ENCODE peak calls at places on chromosomes 1 and 21, in four cellular contexts. One of them, this sample, is unnamed.

GRCh38 chr1:75097686-75098085 is 36.5 kb upstream of the LHX8 start:
- DNase-seq in effector memory CD4-positive, alpha-beta T cell: no peak
- DNase-seq in ELF-1: no peak
- DNase-seq in stimulated activated CD4-positive, alpha-beta T cell treated with anti-CD3 and anti-CD28 coated beads, Interleukin-1b, Interleukin-23, amount 100 ng/mL, for 1 hour: no peak
- DNase-seq in this sample: no peak

GRCh38 chr1:201419737-201420607 is 1.6 kb downstream of the TNNI1 start:
- DNase-seq in effector memory CD4-positive, alpha-beta T cell: no peak
- DNase-seq in ELF-1: no peak
- DNase-seq in stimulated activated CD4-positive, alpha-beta T cell treated with anti-CD3 and anti-CD28 coated beads, Interleukin-1b, Interleukin-23, amount 100 ng/mL, for 1 hour: no peak
- DNase-seq in this sample: no peak

GRCh38 chr1:69671363-69672010 is 103.8 kb downstream of the LRRC7 start:
- DNase-seq in effector memory CD4-positive, alpha-beta T cell: no peak
- DNase-seq in ELF-1: no peak
- DNase-seq in stimulated activated CD4-positive, alpha-beta T cell treated with anti-CD3 and anti-CD28 coated beads, Interleukin-1b, Interleukin-23, amount 100 ng/mL, for 1 hour: no peak
- DNase-seq in this sample: no peak

GRCh38 chr1:112395832-112396667 is at the start of gene CTTNBP2NL:
- DNase-seq in effector memory CD4-positive, alpha-beta T cell: peak
- DNase-seq in ELF-1: peak
- DNase-seq in stimulated activated CD4-positive, alpha-beta T cell treated with anti-CD3 and anti-CD28 coated beads, Interleukin-1b, Interleukin-23, amount 100 ng/mL, for 1 hour: peak
- DNase-seq in this sample: peak

GRCh38 chr1:30759718-30760281 is 2.2 kb upstream of the LAPTM5 start:
- DNase-seq in effector memory CD4-positive, alpha-beta T cell: peak
- DNase-seq in ELF-1: peak
- DNase-seq in stimulated activated CD4-positive, alpha-beta T cell treated with anti-CD3 and anti-CD28 coated beads, Interleukin-1b, Interleukin-23, amount 100 ng/mL, for 1 hour: no peak
- DNase-seq in this sample: no peak

GRCh38 chr21:39373634-39374033 is 24.7 kb upstream of the HMGN1 start:
- DNase-seq in effector memory CD4-positive, alpha-beta T cell: no peak
- DNase-seq in ELF-1: no peak
- DNase-seq in stimulated activated CD4-positive, alpha-beta T cell treated with anti-CD3 and anti-CD28 coated beads, Interleukin-1b, Interleukin-23, amount 100 ng/mL, for 1 hour: no peak
- DNase-seq in this sample: peak

GRCh38 chr1:159867322-159868064 is 5.0 kb upstream of the VSIG8 start:
- DNase-seq in effector memory CD4-positive, alpha-beta T cell: no peak
- DNase-seq in ELF-1: peak
- DNase-seq in stimulated activated CD4-positive, alpha-beta T cell treated with anti-CD3 and anti-CD28 coated beads, Interleukin-1b, Interleukin-23, amount 100 ng/mL, for 1 hour: no peak
- DNase-seq in this sample: peak

GRCh38 chr1:160855181-160855981 is 7.3 kb downstream of the CD244 start:
- DNase-seq in effector memory CD4-positive, alpha-beta T cell: no peak
- DNase-seq in ELF-1: no peak
- DNase-seq in stimulated activated CD4-positive, alpha-beta T cell treated with anti-CD3 and anti-CD28 coated beads, Interleukin-1b, Interleukin-23, amount 100 ng/mL, for 1 hour: no peak
- DNase-seq in this sample: no peak

GRCh38 chr21:32940079-32941014 is 85.4 kb upstream of the OLIG2 start:
- DNase-seq in effector memory CD4-positive, alpha-beta T cell: peak
- DNase-seq in ELF-1: peak
- DNase-seq in stimulated activated CD4-positive, alpha-beta T cell treated with anti-CD3 and anti-CD28 coated beads, Interleukin-1b, Interleukin-23, amount 100 ng/mL, for 1 hour: no peak
- DNase-seq in this sample: peak

GRCh38 chr21:22352088-22352487 is 1353.9 kb downstream of the NCAM2 start:
- DNase-seq in effector memory CD4-positive, alpha-beta T cell: no peak
- DNase-seq in ELF-1: no peak
- DNase-seq in stimulated activated CD4-positive, alpha-beta T cell treated with anti-CD3 and anti-CD28 coated beads, Interleukin-1b, Interleukin-23, amount 100 ng/mL, for 1 hour: no peak
- DNase-seq in this sample: no peak

GRCh38 chr1:109764561-109765482 is 1.1 kb upstream of the EPS8L3 start:
- DNase-seq in effector memory CD4-positive, alpha-beta T cell: no peak
- DNase-seq in ELF-1: no peak
- DNase-seq in stimulated activated CD4-positive, alpha-beta T cell treated with anti-CD3 and anti-CD28 coated beads, Interleukin-1b, Interleukin-23, amount 100 ng/mL, for 1 hour: no peak
- DNase-seq in this sample: no peak